ENCODE peak calls at places on chromosome 10, in seven cellular contexts. H is CD4-positive, alpha-beta T cell; Q is germinal center; C is activated CD8-positive, alpha-beta T cell treated with anti-CD3 and anti-CD28 coated beads, Interleukin-2, amount 10 ng/mL, durations not matched to agents 7 days and 5 days; D is lower lobe of right lung; F is activated CD4-positive, alpha-beta T cell treated with anti-CD3 and anti-CD28 coated beads, Interleukin-2, amount 50 U/mL, for 48 hours; V is activated effector memory CD4-positive, alpha-beta T cell treated with Interleukin-2 at 50 U/mL for 16 hours. B is an unnamed sample.

GRCh38 chr10:132446661-132447445 is 49.9 kb downstream of the PWWP2B start:
- DNase-seq in D (peak), V (peak), H (peak), F (peak), C (peak), Q (no peak), B (peak)

GRCh38 chr10:22379059-22379458 is 33.8 kb downstream of the SPAG6 start:
- DNase-seq in F (peak), Q (no peak), D (no peak), C (peak), H (no peak), V (no peak), B (no peak)

GRCh38 chr10:132498562-132499366 is 38.8 kb upstream of the INPP5A start:
- DNase-seq in H (no peak), Q (no peak), V (no peak), F (no peak), D (peak), C (no peak), B (no peak)

GRCh38 chr10:73576178-73576889 is 14.8 kb downstream of the USP54 start:
- DNase-seq in V (no peak), D (no peak), C (no peak), F (no peak), Q (no peak), H (no peak), B (no peak)

GRCh38 chr10:119806334-119807130 is 66.1 kb downstream of the MCMBP start:
- DNase-seq in F (no peak), C (no peak), D (no peak), V (no peak), Q (no peak), H (no peak), B (no peak)

GRCh38 chr10:11896549-11897200 is 73.5 kb downstream of the PROSER2 start:
- DNase-seq in F (no peak), Q (no peak), H (no peak), V (no peak), D (no peak), C (no peak), B (no peak)

GRCh38 chr10:87913170-87913921 is 49.9 kb downstream of the PTEN start:
- DNase-seq in H (no peak), V (no peak), F (no peak), D (no peak), Q (no peak), C (no peak), B (no peak)

GRCh38 chr10:79149662-79150443 is 81.1 kb downstream of the ZMIZ1 start:
- DNase-seq in H (no peak), C (peak), F (peak), D (peak), Q (no peak), V (peak), B (no peak)

GRCh38 chr10:17923728-17924127 is 28.0 kb upstream of the SLC39A12 start:
- DNase-seq in V (no peak), D (no peak), F (no peak), C (no peak), Q (no peak), H (no peak), B (no peak)

GRCh38 chr10:86392723-86393094 is 26.1 kb upstream of the GRID1 start:
- DNase-seq in D (no peak), F (no peak), C (no peak), V (no peak), H (no peak), Q (peak), B (no peak)

GRCh38 chr10:110410329-110411046 is 87.2 kb upstream of the DUSP5 start:
- DNase-seq in F (no peak), H (no peak), C (no peak), D (peak), Q (no peak), V (no peak), B (no peak)

GRCh38 chr10:44959243-44960097 is at the start of gene RASSF4:
- DNase-seq in V (peak), H (peak), C (peak), F (peak), D (peak), Q (peak), B (peak)

GRCh38 chr10:7986851-7987250 is 67.6 kb upstream of the GATA3 start:
- DNase-seq in C (no peak), H (no peak), F (no peak), Q (no peak), D (no peak), V (no peak), B (no peak)

GRCh38 chr10:89163265-89163995 is 43.7 kb downstream of the CH25H start:
- DNase-seq in V (peak), F (peak), Q (no peak), C (peak), H (peak), D (peak), B (peak)

GRCh38 chr10:29646238-29646902 is 11.6 kb upstream of the SVIL start:
- DNase-seq in C (no peak), Q (no peak), F (no peak), D (no peak), V (no peak), H (no peak), B (no peak)

GRCh38 chr10:79292789-79293746 is 54.2 kb upstream of the PPIF start:
- DNase-seq in V (no peak), H (no peak), D (no peak), C (peak), Q (peak), F (peak), B (no peak)

GRCh38 chr10:111082102-111082975 is 5.5 kb downstream of the ADRA2A start:
- DNase-seq in Q (no peak), C (no peak), D (no peak), H (no peak), F (no peak), V (no peak), B (no peak)

B was measured in stimulated activated naive B cell treated with anti-CD40 and anti-IgM and Interleukin-4, amounts not matched to agents 10 μg/mL and 1 μg/mL and 100 μg/mL, for 72 hours.